ENCODE peak calls at places on chromosomes 7 and 10, in four cellular contexts. One of them, this sample, is unnamed.
A peak's percentile ranks its signal among the peaks of the same experiment; 100 is the strongest.

GRCh38 chr10:56258378-56258777 is 102.7 kb downstream of the ZWINT start:
- DNase-seq in H1: no peak
- DNase-seq in GM12878: no peak
- DNase-seq in SK-N-SH: no peak
- DNase-seq in this sample: no peak

GRCh38 chr7:39565538-39565937 is 666 bp upstream of the YAE1 start:
- DNase-seq in H1: no peak
- DNase-seq in GM12878: no peak
- DNase-seq in SK-N-SH: no peak
- DNase-seq in this sample: no peak

GRCh38 chr10:97328646-97329453 is 5.7 kb downstream of the FRAT2 start:
- DNase-seq in H1: no peak
- DNase-seq in GM12878: no peak
- DNase-seq in SK-N-SH: no peak
- DNase-seq in this sample: no peak

GRCh38 chr7:77687100-77687746 is 9.0 kb upstream of the RSBN1L start:
- DNase-seq in H1: no peak
- DNase-seq in GM12878: no peak
- DNase-seq in SK-N-SH: no peak
- DNase-seq in this sample: no peak

GRCh38 chr10:105837951-105838350 is 1196.9 kb downstream of the SORCS3 start:
- DNase-seq in H1: no peak
- DNase-seq in GM12878: peak; percentile 52
- DNase-seq in SK-N-SH: peak; percentile 10
- DNase-seq in this sample: no peak

GRCh38 chr10:29646238-29646902 is 11.6 kb upstream of the SVIL start:
- DNase-seq in H1: no peak
- DNase-seq in GM12878: no peak
- DNase-seq in SK-N-SH: peak; percentile 52
- DNase-seq in this sample: no peak

GRCh38 chr7:35465791-35466336 is 212.0 kb upstream of the TBX20 start:
- DNase-seq in H1: no peak
- DNase-seq in GM12878: no peak
- DNase-seq in SK-N-SH: peak; percentile 86
- DNase-seq in this sample: no peak

GRCh38 chr10:63434866-63435854 is 30.6 kb downstream of the JMJD1C start:
- DNase-seq in H1: no peak
- DNase-seq in GM12878: no peak
- DNase-seq in SK-N-SH: no peak
- DNase-seq in this sample: no peak

GRCh38 chr10:61620511-61620910 is 42.2 kb upstream of the CABCOCO1 start:
- DNase-seq in H1: no peak
- DNase-seq in GM12878: no peak
- DNase-seq in SK-N-SH: no peak
- DNase-seq in this sample: no peak

GRCh38 chr7:7719235-7719634 is 828 bp upstream of the RPA3 start:
- DNase-seq in H1: no peak
- DNase-seq in GM12878: peak; percentile 77
- DNase-seq in SK-N-SH: peak; percentile 47
- DNase-seq in this sample: no peak

GRCh38 chr7:55483061-55483460 is 89.2 kb downstream of the VOPP1 start:
- DNase-seq in H1: no peak
- DNase-seq in GM12878: no peak
- DNase-seq in SK-N-SH: no peak
- DNase-seq in this sample: no peak

GRCh38 chr10:105063796-105064195 is 422.7 kb downstream of the SORCS3 start:
- DNase-seq in H1: peak; percentile 71
- DNase-seq in GM12878: no peak
- DNase-seq in SK-N-SH: peak; percentile 52
- DNase-seq in this sample: peak; percentile 4

GRCh38 chr10:34528320-34528719 is 286.8 kb downstream of the PARD3 start:
- DNase-seq in H1: no peak
- DNase-seq in GM12878: no peak
- DNase-seq in SK-N-SH: no peak
- DNase-seq in this sample: no peak

GRCh38 chr10:22016046-22016705 is 12.6 kb upstream of the DNAJC1 start:
- DNase-seq in H1: no peak
- DNase-seq in GM12878: no peak
- DNase-seq in SK-N-SH: no peak
- DNase-seq in this sample: no peak

GRCh38 chr7:47688311-47689100 is 106.6 kb upstream of the TNS3 start:
- DNase-seq in H1: no peak
- DNase-seq in GM12878: no peak
- DNase-seq in SK-N-SH: no peak
- DNase-seq in this sample: no peak

GRCh38 chr10:14553434-14553833 is 221.3 kb downstream of the FAM107B start:
- DNase-seq in H1: no peak
- DNase-seq in GM12878: no peak
- DNase-seq in SK-N-SH: no peak
- DNase-seq in this sample: no peak

GRCh38 chr10:103637855-103638561 is 144.5 kb downstream of the NEURL1 start:
- DNase-seq in H1: no peak
- DNase-seq in GM12878: no peak
- DNase-seq in SK-N-SH: no peak
- DNase-seq in this sample: no peak

GRCh38 chr10:117226813-117227451 is 14.0 kb upstream of the SLC18A2 start:
- DNase-seq in H1: peak; percentile 65
- DNase-seq in GM12878: no peak
- DNase-seq in SK-N-SH: peak; percentile 61
- DNase-seq in this sample: peak; percentile 46

GRCh38 chr7:101507791-101508252 is 121.3 kb downstream of the MYL10 start:
- DNase-seq in H1: peak; percentile 81
- DNase-seq in GM12878: no peak
- DNase-seq in SK-N-SH: peak; percentile 86
- DNase-seq in this sample: peak; percentile 47

GRCh38 chr7:115522174-115522573 is 508.4 kb downstream of the TFEC start:
- DNase-seq in H1: no peak
- DNase-seq in GM12878: no peak
- DNase-seq in SK-N-SH: no peak
- DNase-seq in this sample: no peak

GRCh38 chr7:149598721-149599308 is 101.2 kb upstream of the ZNF746 start:
- DNase-seq in H1: peak; percentile 56
- DNase-seq in GM12878: no peak
- DNase-seq in SK-N-SH: peak; percentile 51
- DNase-seq in this sample: peak; percentile 79

GRCh38 chr7:143392875-143393266 is 11.7 kb downstream of the ZYX start:
- DNase-seq in H1: no peak
- DNase-seq in GM12878: no peak
- DNase-seq in SK-N-SH: no peak
- DNase-seq in this sample: no peak

GRCh38 chr7:12896316-12896715 is 208.9 kb downstream of the ARL4A start:
- DNase-seq in H1: no peak
- DNase-seq in GM12878: no peak
- DNase-seq in SK-N-SH: no peak
- DNase-seq in this sample: no peak

GRCh38 chr10:117007080-117007479 is 2.1 kb upstream of the SHTN1 start:
- DNase-seq in H1: no peak
- DNase-seq in GM12878: no peak
- DNase-seq in SK-N-SH: peak; percentile 19
- DNase-seq in this sample: no peak

GRCh38 chr7:5665106-5666025 is 116.1 kb downstream of the RNF216 start:
- DNase-seq in H1: peak; percentile 81
- DNase-seq in GM12878: peak; percentile 53
- DNase-seq in SK-N-SH: peak; percentile 80
- DNase-seq in this sample: peak; percentile 88

GRCh38 chr10:61971016-61971350 is 69.5 kb downstream of the ARID5B start:
- DNase-seq in H1: no peak
- DNase-seq in GM12878: no peak
- DNase-seq in SK-N-SH: no peak
- DNase-seq in this sample: no peak

GRCh38 chr10:58846856-58847255 is 329.6 kb upstream of the PHYHIPL start:
- DNase-seq in H1: no peak
- DNase-seq in GM12878: no peak
- DNase-seq in SK-N-SH: no peak
- DNase-seq in this sample: no peak

GRCh38 chr10:77837248-77837924 is 89.2 kb downstream of the DLG5 start:
- DNase-seq in H1: peak; percentile 83
- DNase-seq in GM12878: peak; percentile 68
- DNase-seq in SK-N-SH: peak; percentile 57
- DNase-seq in this sample: no peak
- TF ChIP-seq JUND in H1: no peak
- TF ChIP-seq JUND in GM12878: peak; percentile 86
- TF ChIP-seq JUND in SK-N-SH: no peak
- TF ChIP-seq JUND in this sample: no peak

GRCh38 chr7:45923290-45923689 is 2.2 kb upstream of the IGFBP3 start:
- DNase-seq in H1: peak; percentile 88
- DNase-seq in GM12878: no peak
- DNase-seq in SK-N-SH: peak; percentile 78
- DNase-seq in this sample: peak; percentile 77
- TF ChIP-seq JUND in H1: no peak
- TF ChIP-seq JUND in GM12878: no peak
- TF ChIP-seq JUND in SK-N-SH: no peak
- TF ChIP-seq JUND in this sample: no peak

GRCh38 chr10:119654540-119654939 is 3.4 kb downstream of the BAG3 start:
- DNase-seq in H1: no peak
- DNase-seq in GM12878: no peak
- DNase-seq in SK-N-SH: no peak
- DNase-seq in this sample: no peak
- TF ChIP-seq JUND in H1: no peak
- TF ChIP-seq JUND in GM12878: no peak
- TF ChIP-seq JUND in SK-N-SH: no peak
- TF ChIP-seq JUND in this sample: no peak

DNA sequence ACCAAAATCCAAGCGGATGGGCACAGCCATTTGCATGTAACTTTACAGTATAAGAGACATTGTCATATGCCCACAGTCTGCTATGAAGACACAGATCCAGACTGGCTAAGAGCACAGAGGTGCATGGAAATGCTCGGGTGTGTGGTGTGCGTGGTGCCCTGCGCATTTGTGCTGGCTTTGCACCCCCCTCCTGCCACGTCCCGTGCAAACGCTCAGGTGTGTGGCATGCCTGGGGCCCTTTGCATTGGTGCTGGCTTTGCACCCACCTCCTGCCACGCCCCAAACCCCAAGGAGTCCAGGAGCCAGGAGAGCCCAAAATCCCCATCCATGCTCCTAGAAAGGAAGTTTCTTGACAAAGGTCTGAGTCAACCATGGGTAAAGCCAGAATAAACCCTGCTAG is 306.2 kb downstream of the PTPRN2 start:
- DNase-seq in H1: no peak
- DNase-seq in GM12878: no peak
- DNase-seq in SK-N-SH: peak; percentile 17
- DNase-seq in this sample: no peak
- TF ChIP-seq JUND in H1: no peak
- TF ChIP-seq JUND in GM12878: no peak
- TF ChIP-seq JUND in SK-N-SH: no peak
- TF ChIP-seq JUND in this sample: no peak

DNA sequence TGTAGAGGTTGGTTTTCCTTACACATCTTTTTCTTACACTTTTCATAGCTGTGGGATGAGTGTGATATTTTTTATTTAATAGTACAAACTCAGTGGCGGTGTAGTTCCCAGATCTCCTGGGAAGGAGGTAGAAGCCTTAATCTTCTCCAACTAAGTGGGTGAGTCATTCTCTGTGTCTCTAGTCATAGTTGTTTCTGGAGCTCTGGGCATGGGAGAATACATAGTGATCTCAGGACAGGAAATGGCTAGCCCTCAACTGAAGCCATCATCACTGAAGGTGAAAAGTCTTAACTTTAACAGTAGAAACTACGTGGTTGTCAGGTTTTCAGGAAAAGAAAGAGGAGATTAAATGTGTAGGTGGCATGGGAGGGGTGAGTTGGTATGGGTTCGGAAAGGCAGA is 319.4 kb upstream of the FZD8 start:
- DNase-seq in H1: no peak
- DNase-seq in GM12878: no peak
- DNase-seq in SK-N-SH: no peak
- DNase-seq in this sample: no peak
- TF ChIP-seq JUND in H1: no peak
- TF ChIP-seq JUND in GM12878: no peak
- TF ChIP-seq JUND in SK-N-SH: no peak
- TF ChIP-seq JUND in this sample: no peak

GRCh38 chr7:105429746-105430612 is 41.3 kb upstream of the SRPK2 start:
- DNase-seq in H1: no peak
- DNase-seq in GM12878: no peak
- DNase-seq in SK-N-SH: peak; percentile 55
- DNase-seq in this sample: peak; percentile 43
- TF ChIP-seq JUND in H1: no peak
- TF ChIP-seq JUND in GM12878: no peak
- TF ChIP-seq JUND in SK-N-SH: no peak
- TF ChIP-seq JUND in this sample: no peak

GRCh38 chr10:79007037-79007842 is 61.5 kb upstream of the ZMIZ1 start:
- DNase-seq in H1: no peak
- DNase-seq in GM12878: no peak
- DNase-seq in SK-N-SH: no peak
- DNase-seq in this sample: no peak

GRCh38 chr10:79005126-79005820 is 63.5 kb upstream of the ZMIZ1 start:
- DNase-seq in H1: no peak
- DNase-seq in GM12878: no peak
- DNase-seq in SK-N-SH: no peak
- DNase-seq in this sample: no peak

GRCh38 chr10:79004311-79004710 is 64.5 kb upstream of the ZMIZ1 start:
- DNase-seq in H1: no peak
- DNase-seq in GM12878: no peak
- DNase-seq in SK-N-SH: no peak
- DNase-seq in this sample: no peak

GRCh38 chr10:79009144-79009543 is 59.6 kb upstream of the ZMIZ1 start:
- DNase-seq in H1: no peak
- DNase-seq in GM12878: no peak
- DNase-seq in SK-N-SH: no peak
- DNase-seq in this sample: no peak

DNA sequence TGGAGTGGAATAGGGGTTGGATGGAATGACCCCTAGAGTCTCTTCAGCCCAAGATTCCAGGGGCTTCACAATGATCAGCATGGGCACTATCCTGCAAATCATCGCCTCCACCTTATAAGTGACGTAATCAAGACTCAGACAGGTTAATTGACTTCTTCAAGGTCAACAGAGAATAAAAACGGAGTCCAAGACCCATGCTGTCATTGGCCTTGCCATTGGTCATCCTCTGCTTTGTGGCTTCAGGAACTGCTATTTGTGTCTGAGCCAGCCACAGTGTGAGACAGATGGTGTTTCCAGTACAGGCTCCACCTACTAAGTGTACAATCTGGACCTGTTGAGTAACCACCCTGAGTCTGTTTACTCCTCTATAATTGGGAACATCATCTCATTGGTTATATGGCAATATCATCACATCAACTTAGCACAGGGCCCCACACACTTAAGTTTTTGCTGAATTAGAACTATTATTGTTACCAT is 60.9 kb upstream of the ZMIZ1 start:
- DNase-seq in H1: no peak
- DNase-seq in GM12878: no peak
- DNase-seq in SK-N-SH: no peak
- DNase-seq in this sample: peak; percentile 22
- TF ChIP-seq JUND in H1: no peak
- TF ChIP-seq JUND in GM12878: no peak
- TF ChIP-seq JUND in SK-N-SH: no peak
- TF ChIP-seq JUND in this sample: no peak

This sample was measured in T47D.